ENCODE peak calls at places on chromosomes 3 and 15, in four cellular contexts. A, Y, X and E are unnamed samples.

GRCh38 chr3:116809218-116809617 is 99.6 kb downstream of the TUSC7 start:
- DNase-seq in A (no peak), Y (no peak), X (no peak), E (no peak)

GRCh38 chr3:37147676-37148075 is 26.7 kb downstream of the LRRFIP2 start:
- DNase-seq in A (no peak), Y (no peak), X (no peak), E (no peak)

GRCh38 chr15:41933771-41934170 is 38.6 kb downstream of the EHD4 start:
- DNase-seq in A (no peak), Y (no peak), X (no peak), E (no peak)

GRCh38 chr3:111867889-111868426 is 8.9 kb downstream of the PHLDB2 start:
- DNase-seq in A (no peak), Y (no peak), X (no peak), E (no peak)

GRCh38 chr3:28860307-28860706 is 420.6 kb upstream of the RBMS3 start:
- DNase-seq in A (no peak), Y (no peak), X (no peak), E (no peak)

GRCh38 chr3:186847437-186847836 is 4.9 kb downstream of the ADIPOQ start:
- DNase-seq in A (no peak), Y (no peak), X (no peak), E (no peak)

GRCh38 chr3:16548721-16549120 is 35.2 kb upstream of the RFTN1 start:
- DNase-seq in A (no peak), Y (no peak), X (no peak), E (no peak)

GRCh38 chr15:88393719-88394519 is 73.3 kb downstream of the MRPL46 start:
- DNase-seq in A (no peak), Y (no peak), X (no peak), E (no peak)

GRCh38 chr15:66704783-66705113 is 2.7 kb downstream of the SMAD6 start:
- DNase-seq in A (no peak), Y (no peak), X (no peak), E (no peak)

GRCh38 chr15:50181983-50182232 is at the start of gene SLC27A2:
- DNase-seq in A (no peak), Y (peak), X (no peak), E (peak)

GRCh38 chr3:172283848-172284357 is 164.4 kb downstream of the GHSR start:
- DNase-seq in A (no peak), Y (no peak), X (no peak), E (no peak)

GRCh38 chr3:172287811-172288477 is 160.3 kb downstream of the GHSR start:
- DNase-seq in A (no peak), Y (no peak), X (no peak), E (peak)

GRCh38 chr3:172286554-172287148 is 161.6 kb downstream of the GHSR start:
- DNase-seq in A (no peak), Y (no peak), X (no peak), E (no peak)

GRCh38 chr3:172288625-172289024 is 159.6 kb downstream of the GHSR start:
- DNase-seq in A (no peak), Y (no peak), X (no peak), E (peak)

GRCh38 chr3:172285844-172286243 is 162.4 kb downstream of the GHSR start:
- DNase-seq in A (no peak), Y (no peak), X (no peak), E (no peak)
- TF ChIP-seq GABPA in A (no peak), Y (no peak), X (no peak), E (no peak)

DNA sequence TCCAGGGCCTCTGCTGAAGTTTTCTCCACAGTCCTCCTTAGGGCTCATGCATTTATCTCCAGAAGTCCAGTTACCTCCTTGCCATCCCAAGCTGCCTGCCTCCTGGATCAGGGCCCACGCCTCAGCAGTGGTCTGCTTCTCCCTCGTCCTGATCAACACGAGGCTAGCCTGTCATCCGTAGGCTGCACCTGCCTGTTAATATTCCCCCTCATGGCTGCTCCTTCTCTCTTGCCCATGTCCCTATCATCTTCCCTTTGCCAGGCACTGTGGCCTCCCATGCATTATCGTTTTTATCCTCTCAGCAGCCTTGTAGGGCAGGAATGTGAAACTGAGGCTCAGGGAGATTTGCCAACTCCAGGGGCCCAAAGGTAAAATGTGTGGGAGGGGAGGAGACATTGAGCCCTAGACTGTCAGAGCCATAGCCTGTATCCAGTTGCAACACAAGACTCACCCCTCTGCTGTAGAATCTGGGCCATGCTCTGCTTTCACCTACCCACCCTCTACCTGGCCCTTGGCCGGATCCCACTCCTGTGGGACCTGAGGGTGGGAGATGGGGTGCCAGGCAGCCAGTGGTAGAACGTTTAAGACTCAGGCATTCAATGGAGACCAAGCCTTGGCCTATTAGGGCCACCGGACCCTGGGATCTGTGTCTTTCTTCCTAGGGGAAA is 4.6 kb downstream of the GRM2 start:
- DNase-seq in A (no peak), Y (no peak), X (no peak), E (peak)
- TF ChIP-seq SMC3 in A (no peak), Y (no peak), X (no peak), E (no peak)

DNA sequence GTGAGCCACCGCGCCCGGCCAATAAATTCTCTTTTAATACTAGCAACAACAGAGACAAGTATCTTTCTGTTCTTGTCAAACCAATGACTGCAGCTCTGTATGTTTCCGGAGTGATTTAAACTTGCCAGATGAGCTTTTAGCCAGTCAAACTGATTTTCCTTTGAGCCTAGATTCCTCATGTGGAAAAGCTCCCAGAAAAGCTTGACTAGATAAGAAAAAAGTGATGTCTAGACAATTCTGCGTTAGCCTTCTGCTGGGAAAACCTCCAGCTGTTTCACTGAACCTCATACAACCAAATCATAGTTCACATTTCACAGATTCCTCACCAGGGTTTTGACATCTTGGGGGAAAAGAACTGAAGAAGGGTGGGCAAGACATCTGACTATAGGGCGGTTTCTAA is 78.6 kb downstream of the MAGI1 start:
- DNase-seq in A (no peak), Y (no peak), X (no peak), E (no peak)
- TF ChIP-seq GABPA in A (no peak), Y (no peak), X (no peak), E (no peak)

GRCh38 chr3:131540143-131540542 is 37.4 kb upstream of the MRPL3 start:
- DNase-seq in A (no peak), Y (no peak), X (no peak), E (no peak)
- TF ChIP-seq SMC3 in A (no peak), Y (no peak), X (no peak), E (no peak)